ENCODE peak calls at places on chromosomes 11 and 22, in nine cellular contexts. A, K, L, Y, I, J, N, S and E are unnamed samples.
A peak's percentile ranks its signal among the peaks of the same experiment; 100 is the strongest.

GRCh38 chr11:97537407-97538150 is 1147.8 kb downstream of the JRKL start:
- DNase-seq in A (no peak), K (no peak), L (no peak), Y (no peak), I (no peak), J (no peak), N (no peak), S (no peak), E (no peak)

GRCh38 chr11:9138133-9138453 is 46.7 kb upstream of the SCUBE2 start:
- DNase-seq in A (no peak), K (no peak), L (no peak), Y (no peak), I (no peak), J (no peak), N (no peak), S (no peak), E (no peak)

GRCh38 chr11:63553759-63554158 is 9.4 kb downstream of the PLAAT2 start:
- DNase-seq in A (no peak), K (no peak), L (no peak), Y (no peak), I (peak; percentile 67), J (no peak), N (no peak), S (no peak), E (peak; percentile 69)

GRCh38 chr11:45266693-45267451 is 19.3 kb downstream of the SYT13 start:
- DNase-seq in A (no peak), K (no peak), L (no peak), Y (no peak), I (no peak), J (no peak), N (no peak), S (no peak), E (peak; percentile 44)

GRCh38 chr11:12019337-12019736 is 10.9 kb upstream of the DKK3 start:
- DNase-seq in A (peak; percentile 26), K (peak; percentile 67), L (peak; percentile 93), Y (no peak), I (no peak), J (peak; percentile 46), N (no peak), S (no peak), E (no peak)

GRCh38 chr11:103682318-103683184 is 353.9 kb upstream of the DDI1 start:
- DNase-seq in A (peak; percentile 76), K (peak; percentile 91), L (peak; percentile 93), Y (peak; percentile 81), I (peak; percentile 13), J (peak; percentile 46), N (peak; percentile 71), S (peak; percentile 80), E (peak; percentile 27)

GRCh38 chr22:41367039-41367679 is 14.6 kb upstream of the TEF start:
- DNase-seq in A (peak; percentile 98), K (peak; percentile 98), L (peak; percentile 96), Y (peak; percentile 70), I (no peak), J (peak; percentile 98), N (peak; percentile 89), S (no peak), E (peak; percentile 59)

GRCh38 chr22:19287889-19288288 is 3.6 kb downstream of the CLTCL1 start:
- DNase-seq in A (no peak), K (peak; percentile 90), L (peak; percentile 88), Y (no peak), I (no peak), J (no peak), N (peak; percentile 79), S (no peak), E (no peak)

GRCh38 chr22:43514476-43515157 is 102.8 kb downstream of the MPPED1 start:
- DNase-seq in A (no peak), K (no peak), L (no peak), Y (no peak), I (no peak), J (no peak), N (no peak), S (no peak), E (no peak)

GRCh38 chr22:46081036-46081830 is 69.1 kb upstream of the PPARA start:
- DNase-seq in A (no peak), K (no peak), L (peak; percentile 43), Y (no peak), I (no peak), J (peak; percentile 33), N (no peak), S (peak; percentile 14), E (no peak)

GRCh38 chr11:124760806-124761205 is 1.3 kb downstream of the ESAM start:
- DNase-seq in A (no peak), K (no peak), L (no peak), Y (no peak), I (no peak), J (no peak), N (no peak), S (no peak), E (no peak)

GRCh38 chr22:43884600-43885318 is 7.1 kb downstream of the PNPLA5 start:
- DNase-seq in A (peak; percentile 64), K (peak; percentile 50), L (peak; percentile 57), Y (peak; percentile 68), I (peak; percentile 66), J (peak; percentile 57), N (peak; percentile 21), S (peak; percentile 46), E (peak; percentile 85)

GRCh38 chr11:46304605-46305004 is 27.1 kb downstream of the CREB3L1 start:
- DNase-seq in A (no peak), K (no peak), L (no peak), Y (no peak), I (no peak), J (no peak), N (no peak), S (no peak), E (no peak)

GRCh38 chr22:37153901-37154300 is 4.2 kb upstream of the IL2RB start:
- DNase-seq in A (no peak), K (no peak), L (no peak), Y (no peak), I (no peak), J (no peak), N (no peak), S (no peak), E (no peak)

GRCh38 chr11:119315139-119316016 is 1.6 kb downstream of the MCAM start:
- DNase-seq in A (no peak), K (no peak), L (no peak), Y (peak; percentile 25), I (peak; percentile 55), J (no peak), N (no peak), S (peak; percentile 58), E (no peak)
- TF ChIP-seq CTCF in A (no peak), K (no peak), L (no peak), Y (no peak), I (peak; percentile 10), J (no peak), N (peak; percentile 27), S (no peak), E (no peak)

GRCh38 chr11:123054301-123055065 is 7.5 kb downstream of the HSPA8 start:
- DNase-seq in A (no peak), K (peak; percentile 83), L (peak; percentile 80), Y (peak; percentile 93), I (no peak), J (no peak), N (peak; percentile 66), S (peak; percentile 63), E (peak; percentile 68)

GRCh38 chr11:123055132-123055924 is 6.6 kb downstream of the HSPA8 start:
- DNase-seq in A (no peak), K (no peak), L (no peak), Y (no peak), I (no peak), J (no peak), N (no peak), S (no peak), E (no peak)

GRCh38 chr11:123056835-123057491 is 5.0 kb downstream of the HSPA8 start:
- DNase-seq in A (no peak), K (no peak), L (no peak), Y (no peak), I (no peak), J (no peak), N (no peak), S (peak; percentile 35), E (no peak)

GRCh38 chr11:123060265-123061000 is 1.5 kb downstream of the HSPA8 start:
- DNase-seq in A (no peak), K (no peak), L (no peak), Y (no peak), I (no peak), J (no peak), N (no peak), S (peak; percentile 35), E (no peak)

GRCh38 chr11:123057604-123058305 is 4.2 kb downstream of the HSPA8 start:
- DNase-seq in A (no peak), K (no peak), L (no peak), Y (no peak), I (no peak), J (no peak), N (no peak), S (no peak), E (no peak)
- TF ChIP-seq CTCF in A (no peak), K (no peak), L (no peak), Y (no peak), I (no peak), J (no peak), N (no peak), S (no peak), E (no peak)

DNA sequence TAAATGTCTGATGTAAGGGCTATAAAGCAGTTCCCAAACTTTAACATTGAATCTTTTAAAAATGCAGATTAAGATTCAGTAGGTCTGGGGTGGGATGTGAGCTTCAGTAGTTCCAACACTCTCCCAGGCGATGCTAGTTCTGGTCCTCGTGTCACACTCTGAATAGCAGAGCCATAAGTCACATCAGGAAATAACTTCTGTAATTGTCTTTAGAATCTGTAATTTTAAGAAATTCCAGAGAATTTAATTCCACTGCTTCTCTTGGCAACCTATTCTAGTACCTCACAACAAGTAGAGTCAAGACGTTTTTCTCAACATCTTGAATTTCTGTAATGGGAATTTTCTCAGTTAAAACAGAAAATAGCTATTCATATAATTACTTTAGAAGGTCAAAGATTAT is 223.1 kb downstream of the TMEM135 start:
- DNase-seq in A (no peak), K (peak; percentile 30), L (peak; percentile 52), Y (no peak), I (no peak), J (no peak), N (no peak), S (no peak), E (no peak)
- TF ChIP-seq CTCF in A (no peak), K (no peak), L (no peak), Y (no peak), I (no peak), J (no peak), N (no peak), S (no peak), E (no peak)

DNA sequence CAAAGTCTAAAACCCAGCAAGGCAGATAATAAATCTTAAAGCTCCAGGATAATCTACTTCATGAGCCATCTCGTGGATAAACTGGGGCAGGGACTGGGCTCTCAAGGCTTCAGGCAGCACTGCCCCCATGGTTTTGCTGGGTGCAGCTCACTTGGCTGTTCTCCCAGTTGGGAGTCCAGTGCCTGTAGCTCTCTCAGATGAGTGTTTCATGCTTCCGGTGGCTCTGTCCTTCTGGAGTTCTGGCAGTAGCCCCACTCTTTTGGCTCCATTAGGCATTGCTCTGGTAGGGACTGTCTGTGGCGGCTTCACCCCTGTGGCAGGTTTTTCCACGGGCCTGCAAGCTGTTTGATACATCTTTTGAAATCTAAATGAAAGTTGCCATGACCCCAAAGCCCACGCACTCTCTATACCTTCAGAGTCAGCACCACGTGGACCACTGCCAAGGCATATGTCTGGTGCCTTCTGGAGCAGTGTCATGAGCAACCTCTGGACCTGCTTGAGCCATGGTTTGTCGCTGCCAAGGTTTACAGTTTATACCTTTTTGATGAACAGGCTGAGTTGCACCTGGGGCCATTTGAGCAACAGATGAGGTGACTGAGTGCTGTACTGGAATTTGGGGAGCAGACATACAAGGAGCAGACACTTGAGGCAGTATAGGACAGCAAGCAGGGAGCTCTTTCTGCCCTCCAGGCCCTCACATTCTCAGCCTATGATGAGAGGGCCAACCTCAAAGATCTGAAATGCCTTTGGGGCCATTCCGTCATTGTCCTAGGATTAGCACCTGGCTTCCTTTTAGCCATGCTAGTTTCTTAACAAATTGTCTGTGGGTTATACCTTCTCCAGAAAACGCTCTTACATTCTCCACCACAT is 48.6 kb downstream of the MTNR1B start:
- DNase-seq in A (no peak), K (peak; percentile 65), L (peak; percentile 55), Y (no peak), I (no peak), J (no peak), N (no peak), S (no peak), E (no peak)
- TF ChIP-seq CTCF in A (no peak), K (peak; percentile 1), L (no peak), Y (no peak), I (peak; percentile 23), J (no peak), N (peak; percentile 7), S (no peak), E (no peak)